ENCODE peak calls at places on chromosome 10, in five cellular contexts. G is adipocyte, N is A549, Z is IMR-90, Y is uterus. C is an unnamed sample.

GRCh38 chr10:29876008-29876555 is 183.3 kb downstream of the JCAD start:
- DNase-seq in G (no peak), N (no peak), Z (no peak), Y (peak; percentile 15), C (no peak)

GRCh38 chr10:35271086-35271834 is 65.0 kb upstream of the CCNY start:
- DNase-seq in G (no peak), N (no peak), Z (no peak), Y (no peak), C (no peak)

GRCh38 chr10:1048349-1048731 is 579 bp downstream of the IDI1 start:
- DNase-seq in G (peak; percentile 75), N (peak; percentile 33), Z (peak; percentile 57), Y (peak; percentile 32), C (peak; percentile 47)

GRCh38 chr10:121974535-121975294 is at the start of gene NSMCE4A:
- DNase-seq in G (peak; percentile 91), N (peak; percentile 85), Z (peak; percentile 71), Y (peak; percentile 68), C (peak; percentile 76)

GRCh38 chr10:29131952-29132820 is 156.7 kb upstream of the LYZL1 start:
- DNase-seq in G (peak; percentile 86), N (no peak), Z (peak; percentile 19), Y (no peak), C (peak; percentile 74)

GRCh38 chr10:5890519-5890878 is 456 bp downstream of the FBH1 start:
- DNase-seq in G (peak; percentile 60), N (peak; percentile 14), Z (no peak), Y (no peak), C (no peak)

GRCh38 chr10:47361293-47361692 is 13.1 kb downstream of the RBP3 start:
- DNase-seq in G (peak; percentile 68), N (peak; percentile 35), Z (peak; percentile 16), Y (no peak), C (peak; percentile 59)

GRCh38 chr10:87850742-87851205 is 12.6 kb downstream of the KLLN start:
- DNase-seq in G (peak; percentile 79), N (peak; percentile 83), Z (peak; percentile 70), Y (peak; percentile 76), C (peak; percentile 85)

GRCh38 chr10:110413903-110414562 is 83.7 kb upstream of the DUSP5 start:
- DNase-seq in G (no peak), N (peak; percentile 51), Z (no peak), Y (no peak), C (peak; percentile 67)

GRCh38 chr10:43113201-43113893 is 24.9 kb upstream of the CSGALNACT2 start:
- DNase-seq in G (no peak), N (no peak), Z (no peak), Y (no peak), C (no peak)

GRCh38 chr10:9504227-9504626 is 1449.7 kb downstream of the GATA3 start:
- DNase-seq in G (no peak), N (no peak), Z (no peak), Y (no peak), C (no peak)

GRCh38 chr10:12577610-12578009 is 228.3 kb downstream of the CAMK1D start:
- DNase-seq in G (no peak), N (no peak), Z (no peak), Y (no peak), C (no peak)

GRCh38 chr10:132575320-132576201 is 38.0 kb downstream of the INPP5A start:
- DNase-seq in G (peak; percentile 80), N (peak; percentile 48), Z (peak; percentile 91), Y (no peak), C (peak; percentile 91)

GRCh38 chr10:110016037-110016436 is 8.3 kb downstream of the ADD3 start:
- DNase-seq in G (no peak), N (peak; percentile 52), Z (peak; percentile 28), Y (no peak), C (peak; percentile 60)

GRCh38 chr10:649798-650690 is 39.4 kb downstream of the DIP2C start:
- DNase-seq in G (no peak), N (peak; percentile 83), Z (peak; percentile 82), Y (peak; percentile 72), C (peak; percentile 30)

GRCh38 chr10:111083222-111084095 is 6.6 kb downstream of the ADRA2A start:
- DNase-seq in G (no peak), N (no peak), Z (no peak), Y (no peak), C (no peak)

GRCh38 chr10:88332526-88333265 is 250.4 kb downstream of the RNLS start:
- DNase-seq in G (no peak), N (no peak), Z (no peak), Y (no peak), C (no peak)

GRCh38 chr10:31101123-31101522 is 69.5 kb upstream of the ZNF438 start:
- DNase-seq in G (peak; percentile 60), N (peak; percentile 53), Z (peak; percentile 93), Y (no peak), C (peak; percentile 88)

GRCh38 chr10:119211176-119211575 is 3.8 kb downstream of the GRK5 start:
- DNase-seq in G (peak; percentile 92), N (no peak), Z (peak; percentile 90), Y (no peak), C (peak; percentile 87)

GRCh38 chr10:125692932-125693847 is 10.2 kb upstream of the TEX36 start:
- DNase-seq in G (no peak), N (no peak), Z (peak; percentile 7), Y (no peak), C (no peak)

GRCh38 chr10:114995468-114995867 is 57.5 kb downstream of the TRUB1 start:
- DNase-seq in G (peak; percentile 50), N (no peak), Z (peak; percentile 61), Y (no peak), C (peak; percentile 44)

GRCh38 chr10:42488416-42488815 is 150.0 kb downstream of the ZNF33B start:
- DNase-seq in G (peak; percentile 73), N (no peak), Z (peak; percentile 31), Y (no peak), C (peak; percentile 19)

GRCh38 chr10:75233444-75234016 is 2.2 kb downstream of the COMTD1 start:
- DNase-seq in G (no peak), N (no peak), Z (no peak), Y (no peak), C (no peak)
- H3K4me3 ChIP-seq in G (no peak overlapping the region), N (peak overlapping the region; percentile 30), Z (no peak overlapping the region), Y (no peak overlapping the region), C (peak overlapping the region; percentile 68)

DNA sequence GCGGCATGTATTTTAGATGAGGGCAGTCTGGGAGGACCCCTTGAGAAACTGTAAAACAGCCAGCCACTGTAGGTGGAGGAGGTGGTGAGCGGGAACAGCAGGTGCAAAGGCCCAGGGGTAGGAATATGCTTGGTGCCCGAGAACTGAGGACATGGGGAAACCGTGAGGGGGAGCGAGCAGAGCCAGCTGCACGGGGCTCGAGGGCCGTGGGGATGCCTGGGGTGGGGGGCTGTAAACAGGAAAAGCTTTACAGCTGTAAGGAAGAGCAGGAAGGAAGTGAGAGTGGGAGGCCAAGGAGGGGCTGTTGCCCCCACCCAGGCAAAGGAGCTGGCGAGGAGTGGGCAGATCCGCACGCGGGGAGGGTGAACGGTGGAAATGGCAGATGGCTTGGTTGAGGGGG is 34.3 kb downstream of the ZMIZ1 start:
- DNase-seq in G (no peak), N (no peak), Z (no peak), Y (no peak), C (no peak)
- H3K4me3 ChIP-seq in G (no peak overlapping the region), N (no peak overlapping the region), Z (no peak overlapping the region), Y (no peak overlapping the region), C (no peak overlapping the region)

DNA sequence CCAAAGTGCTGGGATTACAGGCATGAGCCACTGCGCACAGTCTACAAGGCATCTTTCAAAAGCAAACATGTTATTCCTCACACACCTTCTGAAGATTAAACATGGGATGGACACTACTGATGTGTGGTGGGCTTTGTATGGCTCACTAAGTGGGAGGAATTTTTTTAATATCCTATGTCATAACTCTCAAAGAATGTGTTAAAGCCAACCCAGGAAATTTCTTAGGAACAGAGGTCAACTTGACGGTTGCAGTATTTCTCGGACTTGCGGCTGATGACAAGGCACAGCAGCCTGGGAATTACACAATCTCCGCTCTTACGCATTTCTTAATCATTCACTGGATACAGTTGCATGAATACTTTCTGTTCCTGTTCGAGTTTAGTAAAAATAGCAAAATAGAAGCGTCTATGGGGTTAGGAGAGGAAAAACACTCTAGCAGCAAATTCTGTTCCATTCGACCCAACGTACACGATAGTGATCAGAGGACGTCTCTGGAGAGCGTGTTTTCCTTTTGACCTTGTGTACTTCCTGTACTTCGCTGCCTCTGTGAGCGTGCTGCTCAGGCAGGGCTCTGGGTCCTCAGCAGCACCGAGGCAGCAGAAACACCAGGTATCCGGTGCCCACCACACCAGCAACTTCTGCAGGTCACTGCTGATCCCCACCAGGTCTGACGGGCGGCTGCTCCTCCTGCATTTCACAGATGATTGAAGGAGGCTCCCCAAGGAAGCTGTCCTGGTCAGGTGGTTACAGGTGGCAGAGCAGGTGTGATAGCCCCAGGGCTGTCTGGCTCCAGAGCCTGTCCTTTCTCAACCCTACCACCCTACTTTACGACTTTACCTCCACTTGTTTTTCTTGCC is 26.4 kb upstream of the SRGN start:
- DNase-seq in G (peak; percentile 93), N (peak; percentile 84), Z (peak; percentile 100), Y (peak; percentile 73), C (peak; percentile 100)
- H3K4me3 ChIP-seq in G (peak overlapping the region; percentile 69), N (peak overlapping the region; percentile 15), Z (peak overlapping the region; percentile 35), Y (peak overlapping the region; percentile 22), C (peak overlapping the region; percentile 40)

GRCh38 chr10:14579405-14579804 is 195.3 kb downstream of the FAM107B start:
- DNase-seq in G (peak; percentile 81), N (no peak), Z (peak; percentile 44), Y (no peak), C (peak; percentile 65)
- H3K4me3 ChIP-seq in G (peak overlapping the region; percentile 45), N (peak overlapping the region; percentile 21), Z (no peak overlapping the region), Y (no peak overlapping the region), C (no peak overlapping the region)

GRCh38 chr10:99431190-99431549 is 746 bp upstream of the GOT1 start:
- DNase-seq in G (peak; percentile 72), N (peak; percentile 55), Z (peak; percentile 41), Y (peak; percentile 68), C (peak; percentile 40)

GRCh38 chr10:99430451-99431189 is at the start of gene GOT1:
- DNase-seq in G (peak; percentile 99), N (peak; percentile 99), Z (peak; percentile 99), Y (peak; percentile 97), C (peak; percentile 99)

GRCh38 chr10:99430116-99430450 is 341 bp downstream of the GOT1 start:
- DNase-seq in G (peak; percentile 52), N (no peak), Z (no peak), Y (no peak), C (no peak)

GRCh38 chr10:99427566-99428150 is 2.8 kb downstream of the GOT1 start:
- DNase-seq in G (no peak), N (no peak), Z (no peak), Y (no peak), C (no peak)

DNA sequence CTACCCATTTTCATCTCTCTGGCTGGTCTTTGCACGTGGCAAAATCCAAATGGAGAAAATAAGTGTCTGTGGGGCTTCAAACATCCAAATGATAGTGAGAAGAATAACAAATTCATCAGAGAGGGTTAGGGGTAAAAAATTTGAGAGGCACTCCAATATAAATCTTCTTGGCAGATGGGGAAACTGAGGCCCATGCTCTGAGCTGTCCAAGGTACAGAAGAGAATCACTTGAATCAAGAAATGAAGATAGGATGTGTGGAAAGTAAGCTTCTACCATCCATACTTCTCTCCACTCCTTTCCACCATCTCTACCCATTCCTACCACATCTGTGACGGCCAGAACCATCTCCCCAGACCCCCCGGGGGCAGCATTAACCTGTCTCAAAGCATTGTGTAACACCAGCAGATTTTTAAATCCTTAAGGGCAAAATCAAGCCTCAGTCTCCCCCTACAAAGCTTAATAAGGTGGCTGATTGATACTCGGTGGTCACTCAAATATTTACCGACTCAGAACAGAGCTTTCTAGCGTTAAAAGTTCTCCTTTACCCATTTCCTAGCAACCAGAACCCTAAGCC is 816 bp downstream of the GOT1 start:
- DNase-seq in G (no peak), N (no peak), Z (no peak), Y (no peak), C (no peak)
- H3K4me3 ChIP-seq in G (peak overlapping the region; percentile 93), N (peak overlapping the region; percentile 88), Z (peak overlapping the region; percentile 73), Y (peak overlapping the region; percentile 74), C (peak overlapping the region; percentile 81)

GRCh38 chr10:126979311-126979710 is 74.1 kb downstream of the DOCK1 start:
- DNase-seq in G (no peak), N (no peak), Z (no peak), Y (no peak), C (no peak)
- H3K4me3 ChIP-seq in G (no peak overlapping the region), N (no peak overlapping the region), Z (no peak overlapping the region), Y (no peak overlapping the region), C (no peak overlapping the region)

C was measured in choroid plexus epithelial cell.